ENCODE peak calls at places on chromosomes 11 and 22, in seven cellular contexts. D is thoracic aorta; B is colonic mucosa; C is right cardiac atrium; Y is uterus; A is PC-9; O is effector memory CD4-positive, alpha-beta T cell. N is an unnamed sample.

GRCh38 chr11:62556102-62556871 is 9.7 kb upstream of the AHNAK start:
- DNase-seq in D (peak; percentile 88), B (peak; percentile 87), C (peak; percentile 93), Y (peak; percentile 92), A (peak; percentile 94), O (peak; percentile 76), N (no peak)

GRCh38 chr11:69475141-69475865 is 6.2 kb upstream of the LINC01488 start:
- DNase-seq in D (no peak), B (no peak), C (peak; percentile 46), Y (no peak), A (no peak), O (no peak), N (no peak)

GRCh38 chr22:39725351-39726035 is 154.9 kb downstream of the CACNA1I start:
- DNase-seq in D (no peak), B (no peak), C (no peak), Y (no peak), A (no peak), O (no peak), N (no peak)

GRCh38 chr11:33869511-33870422 is 22.1 kb downstream of the LMO2 start:
- DNase-seq in D (no peak), B (peak; percentile 49), C (peak; percentile 83), Y (no peak), A (peak; percentile 29), O (no peak), N (no peak)

GRCh38 chr11:69144719-69145365 is 10.9 kb upstream of the SMIM38 start:
- DNase-seq in D (no peak), B (no peak), C (no peak), Y (no peak), A (no peak), O (no peak), N (no peak)

GRCh38 chr22:24117942-24118341 is 63.3 kb upstream of the SUSD2 start:
- DNase-seq in D (no peak), B (no peak), C (no peak), Y (no peak), A (no peak), O (no peak), N (no peak)

GRCh38 chr11:76007179-76007578 is 192.2 kb downstream of the UVRAG start:
- DNase-seq in D (no peak), B (no peak), C (no peak), Y (no peak), A (no peak), O (no peak), N (no peak)

GRCh38 chr22:30444632-30445437 is 19.3 kb downstream of the MTFP1 start:
- DNase-seq in D (no peak), B (peak; percentile 49), C (no peak), Y (no peak), A (peak; percentile 53), O (peak; percentile 17), N (no peak)

GRCh38 chr22:29348956-29349355 is 33.5 kb upstream of the RASL10A start:
- DNase-seq in D (no peak), B (no peak), C (no peak), Y (no peak), A (peak; percentile 71), O (no peak), N (no peak)

GRCh38 chr22:20384865-20385264 is 9.1 kb upstream of the ZNF74 start:
- DNase-seq in D (no peak), B (no peak), C (no peak), Y (no peak), A (no peak), O (no peak), N (no peak)

GRCh38 chr11:67117667-67118058 is 1.4 kb upstream of the KDM2A start:
- DNase-seq in D (no peak), B (peak; percentile 38), C (peak; percentile 78), Y (peak; percentile 36), A (peak; percentile 33), O (peak; percentile 19), N (no peak)

GRCh38 chr11:19680824-19681368 is 31.7 kb upstream of the NAV2 start:
- DNase-seq in D (no peak), B (no peak), C (no peak), Y (no peak), A (no peak), O (no peak), N (no peak)
- H3K4me1 ChIP-seq in D (peaks cover 38% of the 10 kb centered on the region), B (no peaks in the 10 kb centered on the region), C (peaks cover 34% of the 10 kb centered on the region), Y (peaks cover 8% of the 10 kb centered on the region), A (peaks cover 35% of the 10 kb centered on the region), O (no peaks in the 10 kb centered on the region), N (peaks cover 3% of the 10 kb centered on the region)

GRCh38 chr11:20029193-20029592 is 131.1 kb downstream of the DBX1 start:
- DNase-seq in D (no peak), B (no peak), C (no peak), Y (no peak), A (no peak), O (no peak), N (no peak)
- H3K4me1 ChIP-seq in D (peaks cover 20% of the 10 kb centered on the region), B (no peaks in the 10 kb centered on the region), C (peaks cover 2% of the 10 kb centered on the region), Y (no peaks in the 10 kb centered on the region), A (peaks cover 68% of the 10 kb centered on the region), O (no peaks in the 10 kb centered on the region), N (peaks cover 19% of the 10 kb centered on the region)

GRCh38 chr11:63854696-63855095 is 15.8 kb downstream of the MARK2 start:
- DNase-seq in D (no peak), B (no peak), C (no peak), Y (no peak), A (no peak), O (no peak), N (no peak)

GRCh38 chr11:63851354-63851753 is 12.4 kb downstream of the MARK2 start:
- DNase-seq in D (no peak), B (no peak), C (no peak), Y (no peak), A (no peak), O (no peak), N (no peak)

GRCh38 chr11:63858628-63859550 is 20.0 kb downstream of the MARK2 start:
- DNase-seq in D (no peak), B (peak; percentile 51), C (peak; percentile 72), Y (peak; percentile 44), A (no peak), O (no peak), N (no peak)

GRCh38 chr11:63850946-63851345 is 12.0 kb downstream of the MARK2 start:
- DNase-seq in D (no peak), B (no peak), C (no peak), Y (no peak), A (no peak), O (no peak), N (no peak)

DNA sequence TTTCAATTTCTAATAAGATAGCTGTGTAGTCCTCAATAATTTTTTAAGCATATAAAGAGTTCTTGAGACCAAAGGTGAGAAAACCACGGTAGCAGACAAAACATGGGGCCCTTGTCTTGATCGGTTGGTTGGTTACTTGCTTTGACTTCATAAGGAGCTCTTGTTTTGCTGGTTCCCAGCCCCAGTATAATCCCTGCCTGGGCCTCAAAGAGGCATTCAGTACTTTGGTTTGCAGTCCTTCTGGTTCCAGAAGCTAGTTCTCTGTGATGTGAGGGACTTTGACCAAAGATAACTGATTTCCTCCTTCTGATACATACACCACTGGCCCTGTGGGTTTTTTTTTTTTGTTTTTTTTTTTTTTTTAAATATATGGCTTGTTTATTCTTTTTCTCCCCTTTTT is 17.1 kb downstream of the MARK2 start:
- DNase-seq in D (no peak), B (no peak), C (no peak), Y (no peak), A (no peak), O (no peak), N (no peak)
- H3K4me1 ChIP-seq in D (peaks cover 24% of the 10 kb centered on the region), B (peaks cover 20% of the 10 kb centered on the region), C (peaks cover 4% of the 10 kb centered on the region), Y (no peaks in the 10 kb centered on the region), A (no peaks in the 10 kb centered on the region), O (peaks cover 15% of the 10 kb centered on the region), N (no peaks in the 10 kb centered on the region)

DNA sequence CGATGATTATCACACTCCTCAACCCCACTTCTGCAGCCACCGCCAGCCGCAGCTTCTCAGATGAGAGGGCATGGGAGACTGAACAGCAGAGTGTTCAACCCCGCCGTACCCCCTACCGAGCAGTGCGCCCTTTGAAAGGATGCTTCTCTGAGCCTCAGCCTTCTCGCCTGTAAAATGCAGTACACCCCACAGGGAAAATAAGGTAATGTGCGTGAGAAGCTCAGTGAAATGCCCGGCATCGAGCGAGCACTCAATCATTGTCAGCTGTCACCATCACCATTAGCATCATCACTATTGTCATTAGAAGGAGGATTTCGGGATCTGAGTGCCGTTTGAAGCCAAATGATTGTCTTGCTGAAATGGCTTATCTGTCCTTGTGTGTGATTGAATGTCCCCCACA is 13.6 kb downstream of the TRIM29 start:
- DNase-seq in D (no peak), B (no peak), C (no peak), Y (no peak), A (no peak), O (no peak), N (no peak)
- H3K4me1 ChIP-seq in D (no peaks in the 10 kb centered on the region), B (no peaks in the 10 kb centered on the region), C (no peaks in the 10 kb centered on the region), Y (no peaks in the 10 kb centered on the region), A (peaks cover 61% of the 10 kb centered on the region), O (no peaks in the 10 kb centered on the region), N (no peaks in the 10 kb centered on the region)

GRCh38 chr22:27480487-27480886 is 321.1 kb downstream of the MN1 start:
- DNase-seq in D (no peak), B (no peak), C (no peak), Y (no peak), A (peak; percentile 13), O (no peak), N (no peak)
- H3K4me1 ChIP-seq in D (no peaks in the 10 kb centered on the region), B (no peaks in the 10 kb centered on the region), C (no peaks in the 10 kb centered on the region), Y (no peaks in the 10 kb centered on the region), A (peaks cover 21% of the 10 kb centered on the region), O (no peaks in the 10 kb centered on the region), N (peaks cover 10% of the 10 kb centered on the region)

DNA sequence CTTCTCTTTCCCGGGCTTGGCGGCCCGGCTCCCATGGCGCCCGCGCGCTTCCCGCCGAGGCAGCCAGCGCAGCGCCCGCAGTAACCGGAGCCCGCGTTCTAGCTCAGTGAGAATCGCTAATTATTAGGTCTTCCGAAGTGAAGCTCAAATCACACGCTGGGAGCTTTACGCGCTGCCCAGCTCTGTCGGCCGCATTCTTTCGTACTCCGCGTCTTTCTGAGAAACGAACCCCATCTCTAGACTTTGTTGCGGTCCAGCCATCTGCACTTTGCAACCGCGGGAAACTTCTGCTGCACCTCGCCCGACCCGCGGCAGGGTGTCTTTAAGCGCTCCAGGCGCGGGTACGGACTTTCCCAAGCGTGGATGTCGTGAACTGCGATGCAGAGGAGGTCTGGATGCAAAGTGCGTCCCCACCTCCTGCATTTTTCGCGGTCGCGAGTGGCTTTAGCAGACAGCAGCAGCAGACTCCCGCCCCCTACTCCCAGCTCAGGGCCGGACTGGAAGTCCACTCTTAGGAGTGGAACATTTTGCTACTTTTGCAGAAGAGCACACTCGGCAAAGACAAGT is 6.0 kb upstream of the PAX6 start:
- DNase-seq in D (no peak), B (no peak), C (peak; percentile 42), Y (no peak), A (no peak), O (no peak), N (no peak)
- H3K4me1 ChIP-seq in D (peaks cover 52% of the 10 kb centered on the region), B (peaks cover 25% of the 10 kb centered on the region), C (peaks cover 12% of the 10 kb centered on the region), Y (peaks cover 31% of the 10 kb centered on the region), A (peaks cover 13% of the 10 kb centered on the region), O (peaks cover 60% of the 10 kb centered on the region), N (peaks cover 12% of the 10 kb centered on the region)